ENCODE peak calls at places on chromosomes 6 and 20, in six cellular contexts. M is activated gamma-delta T cell treated with Interleukin-2 at 50 U/mL for 16 hours, T is Panc1, A is neuronal stem cell, K is GDM1, R is iPS-NIHi11. G is an unnamed sample.

GRCh38 chr6:118579786-118580185 is 31.7 kb downstream of the PLN start:
- DNase-seq in M (no peak), T (no peak), A (no peak), K (no peak), R (no peak), G (no peak)

GRCh38 chr6:151822252-151823111 is 15.0 kb downstream of the ESR1 start:
- DNase-seq in M (no peak), T (no peak), A (no peak), K (no peak), R (no peak), G (no peak)

GRCh38 chr6:145761584-145761983 is 26.3 kb upstream of the EPM2A start:
- DNase-seq in M (no peak), T (no peak), A (no peak), K (no peak), R (no peak), G (no peak)

GRCh38 chr6:108581932-108582500 is 21.3 kb downstream of the FOXO3 start:
- DNase-seq in M (no peak), T (no peak), A (no peak), K (no peak), R (no peak), G (no peak)

GRCh38 chr6:94446120-94446519 is 1026.8 kb upstream of the EPHA7 start:
- DNase-seq in M (no peak), T (no peak), A (no peak), K (no peak), R (no peak), G (no peak)

GRCh38 chr20:5751856-5752255 is 1.7 kb downstream of the SHLD1 start:
- DNase-seq in M (no peak), T (no peak), A (no peak), K (no peak), R (no peak), G (no peak)

GRCh38 chr6:113825776-113826175 is 31.4 kb upstream of the MARCKS start:
- DNase-seq in M (no peak), T (no peak), A (no peak), K (no peak), R (peak), G (no peak)

GRCh38 chr6:74222768-74223321 is 526.8 kb downstream of the CD109 start:
- DNase-seq in M (no peak), T (no peak), A (peak), K (no peak), R (peak), G (no peak)

GRCh38 chr6:148761532-148761951 is 14.7 kb downstream of the UST start:
- DNase-seq in M (peak), T (no peak), A (no peak), K (peak), R (no peak), G (no peak)

GRCh38 chr6:84763397-84764331 is 734 bp downstream of the TBX18 start:
- DNase-seq in M (no peak), T (peak), A (no peak), K (no peak), R (peak), G (peak)

GRCh38 chr6:130189691-130190459 is 32.9 kb downstream of the SAMD3 start:
- DNase-seq in M (no peak), T (no peak), A (no peak), K (no peak), R (no peak), G (no peak)

GRCh38 chr6:85494551-85495337 is 44.9 kb downstream of the NT5E start:
- DNase-seq in M (no peak), T (no peak), A (no peak), K (no peak), R (no peak), G (no peak)

GRCh38 chr20:25083141-25083772 is 1.3 kb upstream of the VSX1 start:
- DNase-seq in M (no peak), T (no peak), A (no peak), K (no peak), R (no peak), G (no peak)

GRCh38 chr20:53750827-53751393 is 157.3 kb upstream of the ZNF217 start:
- DNase-seq in M (peak), T (no peak), A (no peak), K (no peak), R (no peak), G (no peak)

GRCh38 chr6:16731503-16732018 is 29.7 kb downstream of the ATXN1 start:
- DNase-seq in M (no peak), T (no peak), A (no peak), K (no peak), R (no peak), G (no peak)

GRCh38 chr6:161233986-161234620 is 39.8 kb downstream of the AGPAT4 start:
- DNase-seq in M (no peak), T (no peak), A (no peak), K (no peak), R (no peak), G (no peak)

GRCh38 chr6:11218477-11218826 is 14.0 kb downstream of the NEDD9 start:
- DNase-seq in M (no peak), T (no peak), A (no peak), K (no peak), R (no peak), G (no peak)

GRCh38 chr20:9223296-9223695 is 154.4 kb downstream of the PLCB4 start:
- DNase-seq in M (no peak), T (no peak), A (no peak), K (no peak), R (no peak), G (no peak)

GRCh38 chr6:108707328-108707976 is 140.8 kb upstream of the ARMC2 start:
- DNase-seq in M (no peak), T (no peak), A (no peak), K (no peak), R (no peak), G (no peak)

GRCh38 chr6:142874676-142875075 is 70.3 kb downstream of the HIVEP2 start:
- DNase-seq in M (no peak), T (no peak), A (no peak), K (no peak), R (no peak), G (no peak)

GRCh38 chr6:87572860-87573259 is 16.9 kb downstream of the RARS2 start:
- DNase-seq in M (no peak), T (no peak), A (no peak), K (no peak), R (no peak), G (no peak)

GRCh38 chr6:158766621-158767435 is 52.3 kb downstream of the EZR start:
- DNase-seq in M (no peak), T (no peak), A (no peak), K (no peak), R (no peak), G (no peak)

GRCh38 chr20:54212871-54213270 is 5.0 kb downstream of the PFDN4 start:
- DNase-seq in M (no peak), T (no peak), A (no peak), K (no peak), R (no peak), G (no peak)

GRCh38 chr6:142637624-142638023 is 307.4 kb downstream of the HIVEP2 start:
- DNase-seq in M (no peak), T (no peak), A (no peak), K (no peak), R (no peak), G (no peak)

GRCh38 chr20:59598625-59599310 is 5.6 kb upstream of the PHACTR3 start:
- DNase-seq in M (no peak), T (peak), A (peak), K (no peak), R (peak), G (peak)

GRCh38 chr6:130118236-130118635 is 99.9 kb downstream of the L3MBTL3 start:
- DNase-seq in M (no peak), T (no peak), A (no peak), K (no peak), R (no peak), G (no peak)

GRCh38 chr6:167576798-167577528 is 249.7 kb upstream of the AFDN start:
- DNase-seq in M (no peak), T (no peak), A (no peak), K (no peak), R (peak), G (no peak)

GRCh38 chr6:46263709-46264091 is 92.9 kb upstream of the ENPP5 start:
- DNase-seq in M (no peak), T (no peak), A (no peak), K (no peak), R (no peak), G (no peak)

GRCh38 chr6:148959008-148959407 is 212.2 kb downstream of the UST start:
- DNase-seq in M (no peak), T (no peak), A (no peak), K (no peak), R (no peak), G (no peak)

GRCh38 chr20:20413801-20414200 is 45.9 kb downstream of the INSM1 start:
- DNase-seq in M (no peak), T (no peak), A (no peak), K (no peak), R (no peak), G (no peak)

GRCh38 chr20:45969712-45970634 is 2.0 kb downstream of the ZNF335 start:
- DNase-seq in M (no peak), T (no peak), A (peak), K (peak), R (peak), G (no peak)

GRCh38 chr6:156645106-156645505 is 132.1 kb upstream of the ARID1B start:
- DNase-seq in M (no peak), T (no peak), A (no peak), K (no peak), R (no peak), G (no peak)

GRCh38 chr6:108588586-108588985 is 27.9 kb downstream of the FOXO3 start:
- DNase-seq in M (no peak), T (no peak), A (no peak), K (no peak), R (no peak), G (no peak)

GRCh38 chr6:128803911-128804310 is 79.0 kb upstream of the LAMA2 start:
- DNase-seq in M (no peak), T (no peak), A (no peak), K (no peak), R (no peak), G (no peak)

GRCh38 chr20:63205896-63206295 is 10.0 kb downstream of the YTHDF1 start:
- DNase-seq in M (no peak), T (no peak), A (no peak), K (no peak), R (no peak), G (no peak)

GRCh38 chr20:8183526-8183925 is 51.5 kb downstream of the PLCB1 start:
- DNase-seq in M (no peak), T (no peak), A (no peak), K (no peak), R (no peak), G (no peak)

GRCh38 chr6:107716688-107717089 is 107.4 kb downstream of the SCML4 start:
- DNase-seq in M (peak), T (no peak), A (no peak), K (no peak), R (peak), G (no peak)

GRCh38 chr20:58500256-58500655 is 14.9 kb downstream of the APCDD1L start:
- DNase-seq in M (no peak), T (no peak), A (no peak), K (no peak), R (no peak), G (no peak)